ENCODE peak calls at places on chromosomes 13 and 19, in eight cellular contexts. B, R, Q, X, M, K, C and U are unnamed samples.

GRCh38 chr13:51729853-51730553 is 74.0 kb downstream of the DHRS12 start:
- DNase-seq in B (no peak), R (peak), Q (peak), X (peak), M (no peak), K (peak), C (no peak), U (peak)

GRCh38 chr13:95411641-95412040 is 110.4 kb upstream of the ABCC4 start:
- DNase-seq in B (no peak), R (no peak), Q (peak), X (no peak), M (no peak), K (no peak), C (no peak), U (no peak)

GRCh38 chr19:3062165-3063105 is at the start of gene TLE5:
- DNase-seq in B (peak), R (no peak), Q (peak), X (peak), M (no peak), K (peak), C (no peak), U (no peak)

GRCh38 chr19:16698914-16699313 is 20.7 kb upstream of the NWD1 start:
- DNase-seq in B (no peak), R (no peak), Q (no peak), X (no peak), M (no peak), K (no peak), C (no peak), U (no peak)

GRCh38 chr19:32677657-32678056 is 2.0 kb downstream of the RGS9BP start:
- DNase-seq in B (no peak), R (no peak), Q (no peak), X (no peak), M (no peak), K (no peak), C (no peak), U (no peak)

GRCh38 chr19:50189326-50189725 is 14.1 kb upstream of the MYH14 start:
- DNase-seq in B (no peak), R (peak), Q (no peak), X (no peak), M (no peak), K (no peak), C (no peak), U (no peak)

GRCh38 chr19:8569066-8569761 is 8.0 kb downstream of the MYO1F start:
- DNase-seq in B (peak), R (peak), Q (peak), X (no peak), M (no peak), K (peak), C (peak), U (no peak)

GRCh38 chr19:39416152-39416551 is 3.7 kb downstream of the PLEKHG2 start:
- DNase-seq in B (no peak), R (no peak), Q (no peak), X (no peak), M (no peak), K (no peak), C (no peak), U (no peak)

GRCh38 chr19:21264891-21265290 is 64.3 kb downstream of the ZNF708 start:
- DNase-seq in B (no peak), R (no peak), Q (no peak), X (no peak), M (no peak), K (no peak), C (no peak), U (no peak)

GRCh38 chr19:55172741-55173140 is 6.3 kb upstream of the DNAAF3 start:
- DNase-seq in B (no peak), R (no peak), Q (peak), X (no peak), M (no peak), K (no peak), C (no peak), U (no peak)

GRCh38 chr13:75621147-75621546 is 15.0 kb upstream of the LMO7 start:
- DNase-seq in B (no peak), R (no peak), Q (peak), X (no peak), M (no peak), K (no peak), C (peak), U (no peak)

GRCh38 chr13:97549201-97549600 is 115.2 kb downstream of the RAP2A start:
- DNase-seq in B (no peak), R (no peak), Q (no peak), X (no peak), M (no peak), K (no peak), C (no peak), U (no peak)

GRCh38 chr19:51431124-51431523 is 13.7 kb upstream of the SIGLEC10 start:
- DNase-seq in B (no peak), R (peak), Q (no peak), X (no peak), M (no peak), K (no peak), C (no peak), U (no peak)

GRCh38 chr13:99123101-99124045 is 77.3 kb upstream of the UBAC2 start:
- DNase-seq in B (no peak), R (no peak), Q (peak), X (no peak), M (no peak), K (no peak), C (no peak), U (no peak)

GRCh38 chr13:20721454-20722357 is 18.2 kb downstream of the IL17D start:
- DNase-seq in B (peak), R (no peak), Q (peak), X (peak), M (no peak), K (no peak), C (no peak), U (no peak)

GRCh38 chr13:72757792-72758535 is 23.7 kb downstream of the DIS3 start:
- DNase-seq in B (no peak), R (no peak), Q (peak), X (no peak), M (no peak), K (no peak), C (no peak), U (no peak)

GRCh38 chr13:97395437-97396136 is 38.4 kb upstream of the RAP2A start:
- DNase-seq in B (no peak), R (no peak), Q (peak), X (no peak), M (no peak), K (no peak), C (no peak), U (no peak)

GRCh38 chr19:20472854-20473253 is 92.7 kb downstream of the ZNF737 start:
- DNase-seq in B (no peak), R (no peak), Q (peak), X (no peak), M (no peak), K (no peak), C (no peak), U (no peak)

GRCh38 chr19:47660435-47660832 is 51.5 kb downstream of the BICRA start:
- DNase-seq in B (no peak), R (no peak), Q (no peak), X (no peak), M (no peak), K (no peak), C (no peak), U (no peak)

GRCh38 chr13:95714142-95714832 is 37.3 kb downstream of the DNAJC3 start:
- DNase-seq in B (no peak), R (peak), Q (peak), X (no peak), M (no peak), K (no peak), C (peak), U (no peak)

GRCh38 chr13:49220035-49220855 is at the start of gene MLNR:
- DNase-seq in B (peak), R (no peak), Q (peak), X (peak), M (no peak), K (peak), C (no peak), U (no peak)

GRCh38 chr19:4914736-4915501 is 5.6 kb downstream of the UHRF1 start:
- DNase-seq in B (peak), R (peak), Q (peak), X (peak), M (no peak), K (peak), C (peak), U (no peak)

GRCh38 chr19:3508771-3509535 is 2.8 kb downstream of the FZR1 start:
- DNase-seq in B (no peak), R (peak), Q (peak), X (no peak), M (no peak), K (no peak), C (no peak), U (no peak)

GRCh38 chr19:15114153-15114540 is 6.9 kb downstream of the SYDE1 start:
- DNase-seq in B (no peak), R (no peak), Q (peak), X (peak), M (no peak), K (no peak), C (no peak), U (no peak)

GRCh38 chr19:4589579-4590410 is 30.3 kb upstream of the SEMA6B start:
- DNase-seq in B (no peak), R (peak), Q (no peak), X (no peak), M (no peak), K (no peak), C (no peak), U (no peak)

GRCh38 chr19:44430956-44431355 is 17.3 kb downstream of the ZNF229 start:
- DNase-seq in B (no peak), R (no peak), Q (peak), X (no peak), M (no peak), K (no peak), C (no peak), U (no peak)

GRCh38 chr13:30971575-30971974 is 39.1 kb downstream of the TEX26 start:
- DNase-seq in B (no peak), R (no peak), Q (peak), X (no peak), M (no peak), K (no peak), C (no peak), U (no peak)

GRCh38 chr19:15425321-15425950 is 6.6 kb upstream of the AKAP8L start:
- DNase-seq in B (no peak), R (no peak), Q (no peak), X (no peak), M (no peak), K (no peak), C (no peak), U (no peak)

GRCh38 chr19:12778020-12778904 is 2.9 kb upstream of the HOOK2 start:
- DNase-seq in B (peak), R (peak), Q (peak), X (peak), M (no peak), K (no peak), C (no peak), U (no peak)

GRCh38 chr13:25908390-25908789 is 143.4 kb downstream of the SHISA2 start:
- DNase-seq in B (no peak), R (no peak), Q (no peak), X (no peak), M (no peak), K (no peak), C (no peak), U (no peak)

GRCh38 chr13:64154514-64154913 is 2738.9 kb upstream of the PCDH20 start:
- DNase-seq in B (no peak), R (no peak), Q (no peak), X (no peak), M (no peak), K (no peak), C (peak), U (no peak)